ENCODE peak calls at places on chromosomes 11 and 22, in seven cellular contexts. B is cardiac fibroblast, F is A549, C is AG04449, K is fibroblast of the aortic adventitia, Z is heart right ventricle, O is body of pancreas. Y is an unnamed sample.

GRCh38 chr11:113725411-113725810 is 19.3 kb upstream of the TMPRSS5 start:
- DNase-seq in B (no peak), F (no peak), C (no peak), K (no peak), Z (no peak), O (no peak), Y (no peak)

GRCh38 chr11:64757549-64758329 is 2.0 kb downstream of the PYGM start:
- DNase-seq in B (no peak), F (no peak), C (no peak), K (no peak), Z (no peak), O (no peak), Y (no peak)

GRCh38 chr22:35752172-35752832 is 34.6 kb downstream of the APOL5 start:
- DNase-seq in B (no peak), F (no peak), C (no peak), K (no peak), Z (no peak), O (no peak), Y (no peak)

GRCh38 chr11:79438631-79439429 is 2.0 kb downstream of the TENM4 start:
- DNase-seq in B (no peak), F (no peak), C (no peak), K (peak; percentile 49), Z (peak; percentile 9), O (peak; percentile 24), Y (no peak)

GRCh38 chr11:115459563-115459962 is 44.7 kb downstream of the CADM1 start:
- DNase-seq in B (no peak), F (no peak), C (peak; percentile 74), K (no peak), Z (no peak), O (no peak), Y (peak; percentile 70)

GRCh38 chr11:125091247-125091876 is 20.1 kb downstream of the TMEM218 start:
- DNase-seq in B (peak; percentile 86), F (peak; percentile 33), C (peak; percentile 28), K (peak; percentile 86), Z (peak; percentile 42), O (no peak), Y (peak; percentile 70)

GRCh38 chr22:27480487-27480886 is 321.1 kb downstream of the MN1 start:
- DNase-seq in B (no peak), F (no peak), C (no peak), K (no peak), Z (no peak), O (no peak), Y (no peak)

GRCh38 chr11:2912498-2912897 is 16.7 kb downstream of the PHLDA2 start:
- DNase-seq in B (peak; percentile 59), F (peak; percentile 87), C (peak; percentile 34), K (peak; percentile 56), Z (no peak), O (peak; percentile 99), Y (peak; percentile 53)

GRCh38 chr11:114110123-114110522 is 50.6 kb downstream of the ZBTB16 start:
- DNase-seq in B (no peak), F (no peak), C (no peak), K (no peak), Z (no peak), O (no peak), Y (no peak)

GRCh38 chr22:49676783-49677494 is 150.7 kb downstream of the BRD1 start:
- DNase-seq in B (no peak), F (no peak), C (no peak), K (no peak), Z (no peak), O (no peak), Y (no peak)

GRCh38 chr22:39997421-39997820 is 2.7 kb downstream of the FAM83F start:
- DNase-seq in B (no peak), F (no peak), C (no peak), K (no peak), Z (no peak), O (no peak), Y (no peak)

GRCh38 chr22:41862160-41862529 is 29.2 kb downstream of the SREBF2 start:
- DNase-seq in B (peak; percentile 34), F (no peak), C (no peak), K (peak; percentile 22), Z (no peak), O (no peak), Y (no peak)

GRCh38 chr22:41801147-41801819 is 804 bp downstream of the CCDC134 start:
- DNase-seq in B (no peak), F (no peak), C (no peak), K (no peak), Z (no peak), O (no peak), Y (no peak)

GRCh38 chr11:9138612-9139579 is 47.5 kb upstream of the SCUBE2 start:
- DNase-seq in B (peak; percentile 84), F (peak; percentile 82), C (peak; percentile 61), K (peak; percentile 91), Z (peak; percentile 36), O (peak; percentile 79), Y (peak; percentile 92)

GRCh38 chr22:17957683-17958082 is 66.7 kb downstream of the MICAL3 start:
- DNase-seq in B (no peak), F (no peak), C (no peak), K (no peak), Z (no peak), O (no peak), Y (no peak)

GRCh38 chr11:19891050-19891449 is 178.4 kb downstream of the NAV2 start:
- DNase-seq in B (no peak), F (no peak), C (no peak), K (no peak), Z (no peak), O (no peak), Y (no peak)

GRCh38 chr11:100561325-100561724 is 125.8 kb upstream of the ARHGAP42 start:
- DNase-seq in B (no peak), F (no peak), C (no peak), K (no peak), Z (no peak), O (no peak), Y (no peak)

GRCh38 chr22:31215018-31215535 is 3.0 kb downstream of the LIMK2 start:
- DNase-seq in B (no peak), F (no peak), C (no peak), K (no peak), Z (no peak), O (no peak), Y (no peak)

GRCh38 chr22:31212783-31213626 is 907 bp downstream of the LIMK2 start:
- DNase-seq in B (no peak), F (no peak), C (no peak), K (no peak), Z (peak; percentile 27), O (no peak), Y (no peak)

GRCh38 chr22:31211862-31212730 is at the start of gene LIMK2:
- DNase-seq in B (peak; percentile 86), F (peak; percentile 78), C (no peak), K (peak; percentile 68), Z (peak; percentile 94), O (peak; percentile 97), Y (peak; percentile 45)

GRCh38 chr22:31210830-31211503 is 1.1 kb upstream of the LIMK2 start:
- DNase-seq in B (peak; percentile 21), F (no peak), C (no peak), K (no peak), Z (peak; percentile 64), O (no peak), Y (no peak)

GRCh38 chr22:31211504-31211861 is 615 bp upstream of the LIMK2 start:
- DNase-seq in B (no peak), F (no peak), C (no peak), K (no peak), Z (no peak), O (no peak), Y (no peak)
- H3K4me3 ChIP-seq in B (no peak overlapping the region), F (peak overlapping the region; percentile 79), C (peak overlapping the region; percentile 79), K (peak overlapping the region; percentile 87), Z (peak overlapping the region; percentile 95), O (no peak overlapping the region), Y (peak overlapping the region; percentile 96)

DNA sequence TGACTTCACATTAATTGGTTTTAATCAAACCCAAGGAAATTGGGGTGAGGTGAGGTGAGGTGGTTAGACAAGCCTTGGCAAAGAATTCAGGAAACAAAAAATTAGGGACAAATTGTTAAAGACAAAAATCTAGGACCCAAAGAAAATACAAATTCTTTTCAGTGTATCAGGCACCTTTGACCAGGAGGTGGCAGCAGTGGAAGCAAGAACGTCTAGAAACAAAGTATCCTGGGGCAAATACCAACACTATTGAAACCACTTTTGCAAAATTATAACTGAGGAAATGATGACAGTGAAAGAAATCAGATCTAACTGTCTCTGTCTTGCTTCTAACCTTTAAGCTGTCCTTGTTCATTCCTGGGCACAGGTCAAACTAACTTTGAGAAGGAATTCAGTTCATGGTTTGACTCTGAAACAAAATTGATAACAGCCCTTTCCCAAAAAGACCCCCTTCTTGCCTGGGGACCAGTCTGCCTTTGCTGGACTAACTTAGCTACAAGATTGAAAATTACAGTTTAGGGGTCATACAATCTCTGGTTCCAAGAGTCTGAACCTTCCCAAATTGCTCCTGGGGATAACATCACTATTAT is 11.1 kb upstream of the ALKBH8 start:
- DNase-seq in B (peak; percentile 64), F (peak; percentile 36), C (no peak), K (peak; percentile 75), Z (peak; percentile 37), O (peak; percentile 48), Y (peak; percentile 31)
- TF ChIP-seq CTCF in B (peak; percentile 69), F (peak; percentile 74), C (peak; percentile 63), K (peak; percentile 78), Z (peak; percentile 74), O (peak; percentile 65), Y (peak; percentile 72)

DNA sequence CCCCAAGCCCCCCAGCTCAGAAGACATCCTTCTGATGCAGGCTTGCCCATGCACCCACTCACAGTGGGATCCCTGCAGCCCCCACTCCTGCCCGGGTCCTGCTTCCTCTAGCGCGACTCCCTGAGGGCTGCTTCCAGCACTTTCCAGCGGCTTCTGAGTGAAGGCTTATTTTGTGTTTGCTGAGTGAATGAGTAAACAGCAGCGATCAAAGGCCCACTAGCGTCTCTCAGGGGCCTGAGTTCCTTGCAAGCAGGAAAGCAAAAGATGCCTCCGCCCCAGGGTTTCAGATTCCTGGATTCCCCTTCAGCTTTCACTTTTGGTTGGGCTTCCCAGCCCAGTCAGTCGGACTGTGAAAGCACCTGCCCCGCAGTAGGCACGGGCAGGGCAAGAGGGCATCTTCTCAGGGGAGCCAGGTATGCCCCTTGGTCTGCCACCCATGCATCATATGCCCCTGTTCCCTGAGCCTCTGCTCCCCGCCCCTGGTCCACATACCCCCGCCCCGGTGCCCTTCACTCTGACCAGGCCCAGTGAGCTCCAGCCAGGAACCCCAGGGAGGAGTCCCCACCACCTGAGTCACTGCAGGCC is 9.2 kb downstream of the FADD start:
- DNase-seq in B (no peak), F (no peak), C (no peak), K (no peak), Z (no peak), O (no peak), Y (no peak)
- H3K4me3 ChIP-seq in B (no peak overlapping the region), F (no peak overlapping the region), C (no peak overlapping the region), K (no peak overlapping the region), Z (peak overlapping the region; percentile 42), O (no peak overlapping the region), Y (no peak overlapping the region)

DNA sequence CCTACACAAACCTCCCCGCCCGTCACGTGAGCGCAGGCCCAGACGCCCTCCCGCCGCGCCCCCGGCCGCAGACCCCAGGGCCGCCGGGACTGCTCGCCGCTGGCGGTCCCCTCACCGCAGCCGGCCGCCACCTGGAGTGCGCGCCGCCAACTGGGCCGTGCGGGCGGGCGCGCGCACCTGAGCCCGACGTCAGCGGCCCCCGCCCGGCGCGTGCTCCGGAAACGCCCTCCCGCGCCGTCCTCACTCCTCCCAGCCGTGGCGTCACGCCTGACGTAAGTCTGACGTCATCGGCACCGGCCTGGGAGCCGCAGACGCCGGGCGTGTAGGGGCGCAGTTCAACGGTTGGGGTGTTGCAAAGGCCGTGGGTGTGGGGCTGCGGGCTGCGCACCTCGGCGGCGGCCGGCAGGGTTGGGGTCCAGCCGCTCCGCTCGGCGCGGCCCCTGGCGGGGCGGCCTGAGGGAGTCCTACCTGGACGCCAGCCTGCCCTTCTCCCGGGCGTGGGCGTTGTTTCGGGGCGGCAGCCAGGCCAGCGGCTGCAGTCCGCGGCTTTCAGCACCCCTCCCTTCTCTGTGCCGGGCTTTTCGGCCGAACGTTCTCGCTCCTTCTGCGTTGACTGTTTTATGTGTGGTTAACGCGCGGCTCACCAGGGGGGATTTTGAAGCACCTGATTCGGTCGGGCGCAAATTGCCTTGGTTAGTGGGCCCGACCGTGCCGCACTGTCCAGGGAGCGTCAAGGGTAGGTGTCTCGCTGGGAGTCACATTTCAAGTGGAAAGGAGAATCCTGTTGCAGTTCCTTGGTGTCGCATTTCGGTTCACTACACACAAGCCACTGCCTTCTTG is at the start of gene JOSD1:
- DNase-seq in B (peak; percentile 98), F (peak; percentile 64), C (peak; percentile 56), K (peak; percentile 94), Z (peak; percentile 95), O (peak; percentile 95), Y (peak; percentile 84)
- TF ChIP-seq CTCF in B (no peak), F (no peak), C (no peak), K (no peak), Z (peak; percentile 33), O (no peak), Y (no peak)

Y was measured in astrocyte of the cerebellum.